ENCODE peak calls at places on chromosomes 2 and 18, in seven cellular contexts. One of them, this sample, is unnamed.

GRCh38 chr2:63257473-63257872 is 206.8 kb downstream of the OTX1 start:
- DNase-seq in SK-N-SH: no peak
- DNase-seq in HCT116: no peak
- DNase-seq in GM12878: peak; percentile 43
- DNase-seq in H1: no peak
- DNase-seq in HepG2: no peak
- DNase-seq in K562: no peak
- DNase-seq in this sample: no peak

GRCh38 chr2:172811027-172811426 is 75.4 kb downstream of the RAPGEF4 start:
- DNase-seq in SK-N-SH: peak; percentile 59
- DNase-seq in HCT116: no peak
- DNase-seq in GM12878: no peak
- DNase-seq in H1: no peak
- DNase-seq in HepG2: no peak
- DNase-seq in K562: no peak
- DNase-seq in this sample: no peak

GRCh38 chr2:121530210-121530562 is 494 bp upstream of the RNU4ATAC start:
- DNase-seq in SK-N-SH: peak; percentile 87
- DNase-seq in HCT116: peak; percentile 71
- DNase-seq in GM12878: peak; percentile 52
- DNase-seq in H1: peak; percentile 47
- DNase-seq in HepG2: peak; percentile 87
- DNase-seq in K562: no peak
- DNase-seq in this sample: peak; percentile 23

GRCh38 chr2:5482929-5483331 is 209.3 kb upstream of the SOX11 start:
- DNase-seq in SK-N-SH: no peak
- DNase-seq in HCT116: no peak
- DNase-seq in GM12878: no peak
- DNase-seq in H1: no peak
- DNase-seq in HepG2: no peak
- DNase-seq in K562: no peak
- DNase-seq in this sample: no peak

GRCh38 chr2:143229952-143230351 is 100.7 kb downstream of the ARHGAP15 start:
- DNase-seq in SK-N-SH: no peak
- DNase-seq in HCT116: no peak
- DNase-seq in GM12878: no peak
- DNase-seq in H1: peak; percentile 60
- DNase-seq in HepG2: no peak
- DNase-seq in K562: no peak
- DNase-seq in this sample: no peak

GRCh38 chr2:96233880-96234316 is 25.3 kb upstream of the STARD7 start:
- DNase-seq in SK-N-SH: no peak
- DNase-seq in HCT116: no peak
- DNase-seq in GM12878: peak; percentile 68
- DNase-seq in H1: no peak
- DNase-seq in HepG2: no peak
- DNase-seq in K562: peak; percentile 7
- DNase-seq in this sample: no peak

GRCh38 chr2:135066710-135067109 is 14.6 kb downstream of the RAB3GAP1 start:
- DNase-seq in SK-N-SH: no peak
- DNase-seq in HCT116: no peak
- DNase-seq in GM12878: no peak
- DNase-seq in H1: no peak
- DNase-seq in HepG2: no peak
- DNase-seq in K562: no peak
- DNase-seq in this sample: no peak

GRCh38 chr2:28095622-28096021 is 205.1 kb downstream of the BABAM2 start:
- DNase-seq in SK-N-SH: no peak
- DNase-seq in HCT116: no peak
- DNase-seq in GM12878: no peak
- DNase-seq in H1: no peak
- DNase-seq in HepG2: no peak
- DNase-seq in K562: no peak
- DNase-seq in this sample: no peak

GRCh38 chr2:86035883-86036789 is 69.5 kb downstream of the POLR1A start:
- DNase-seq in SK-N-SH: peak; percentile 63
- DNase-seq in HCT116: no peak
- DNase-seq in GM12878: peak; percentile 71
- DNase-seq in H1: no peak
- DNase-seq in HepG2: no peak
- DNase-seq in K562: no peak
- DNase-seq in this sample: no peak

GRCh38 chr2:173963323-173963816 is 1.8 kb downstream of the SP3 start:
- DNase-seq in SK-N-SH: no peak
- DNase-seq in HCT116: no peak
- DNase-seq in GM12878: no peak
- DNase-seq in H1: no peak
- DNase-seq in HepG2: peak; percentile 71
- DNase-seq in K562: no peak
- DNase-seq in this sample: no peak

GRCh38 chr2:119657486-119658145 is 21.4 kb upstream of the TMEM177 start:
- DNase-seq in SK-N-SH: no peak
- DNase-seq in HCT116: no peak
- DNase-seq in GM12878: no peak
- DNase-seq in H1: no peak
- DNase-seq in HepG2: no peak
- DNase-seq in K562: no peak
- DNase-seq in this sample: no peak

GRCh38 chr2:101995804-101996203 is 4.0 kb downstream of the IL1R2 start:
- DNase-seq in SK-N-SH: no peak
- DNase-seq in HCT116: no peak
- DNase-seq in GM12878: no peak
- DNase-seq in H1: no peak
- DNase-seq in HepG2: no peak
- DNase-seq in K562: no peak
- DNase-seq in this sample: no peak

GRCh38 chr2:206212673-206213513 is 53.2 kb downstream of the EEF1B2 start:
- DNase-seq in SK-N-SH: no peak
- DNase-seq in HCT116: no peak
- DNase-seq in GM12878: no peak
- DNase-seq in H1: no peak
- DNase-seq in HepG2: no peak
- DNase-seq in K562: no peak
- DNase-seq in this sample: peak; percentile 6

GRCh38 chr2:137093116-137093515 is 327.8 kb downstream of the THSD7B start:
- DNase-seq in SK-N-SH: no peak
- DNase-seq in HCT116: no peak
- DNase-seq in GM12878: no peak
- DNase-seq in H1: no peak
- DNase-seq in HepG2: no peak
- DNase-seq in K562: no peak
- DNase-seq in this sample: no peak

GRCh38 chr18:48529796-48530195 is 9.0 kb upstream of the CTIF start:
- DNase-seq in SK-N-SH: no peak
- DNase-seq in HCT116: no peak
- DNase-seq in GM12878: no peak
- DNase-seq in H1: no peak
- DNase-seq in HepG2: no peak
- DNase-seq in K562: no peak
- DNase-seq in this sample: no peak

GRCh38 chr2:85957256-85957655 is 68.5 kb upstream of the ST3GAL5 start:
- DNase-seq in SK-N-SH: no peak
- DNase-seq in HCT116: no peak
- DNase-seq in GM12878: no peak
- DNase-seq in H1: no peak
- DNase-seq in HepG2: no peak
- DNase-seq in K562: no peak
- DNase-seq in this sample: no peak

GRCh38 chr2:26850002-26850431 is 2.1 kb downstream of the DPYSL5 start:
- DNase-seq in SK-N-SH: no peak
- DNase-seq in HCT116: no peak
- DNase-seq in GM12878: no peak
- DNase-seq in H1: no peak
- DNase-seq in HepG2: no peak
- DNase-seq in K562: no peak
- DNase-seq in this sample: no peak

GRCh38 chr18:56391933-56392590 is 246.3 kb downstream of the TXNL1 start:
- DNase-seq in SK-N-SH: no peak
- DNase-seq in HCT116: no peak
- DNase-seq in GM12878: no peak
- DNase-seq in H1: no peak
- DNase-seq in HepG2: no peak
- DNase-seq in K562: no peak
- DNase-seq in this sample: no peak

GRCh38 chr2:166127217-166128155 is at the start of gene SCN1A:
- DNase-seq in SK-N-SH: peak; percentile 25
- DNase-seq in HCT116: peak; percentile 32
- DNase-seq in GM12878: no peak
- DNase-seq in H1: no peak
- DNase-seq in HepG2: peak; percentile 89
- DNase-seq in K562: peak; percentile 29
- DNase-seq in this sample: peak; percentile 37

GRCh38 chr2:207163815-207164747 is 1.7 kb downstream of the KLF7 start:
- DNase-seq in SK-N-SH: no peak
- DNase-seq in HCT116: no peak
- DNase-seq in GM12878: no peak
- DNase-seq in H1: no peak
- DNase-seq in HepG2: peak; percentile 37
- DNase-seq in K562: no peak
- DNase-seq in this sample: no peak

GRCh38 chr2:45120546-45120945 is 111.3 kb upstream of the SIX2 start:
- DNase-seq in SK-N-SH: no peak
- DNase-seq in HCT116: no peak
- DNase-seq in GM12878: no peak
- DNase-seq in H1: no peak
- DNase-seq in HepG2: no peak
- DNase-seq in K562: no peak
- DNase-seq in this sample: no peak

GRCh38 chr2:45121236-45121927 is 112.1 kb upstream of the SIX2 start:
- DNase-seq in SK-N-SH: no peak
- DNase-seq in HCT116: no peak
- DNase-seq in GM12878: no peak
- DNase-seq in H1: no peak
- DNase-seq in HepG2: no peak
- DNase-seq in K562: no peak
- DNase-seq in this sample: no peak

GRCh38 chr2:45119038-45119437 is 109.8 kb upstream of the SIX2 start:
- DNase-seq in SK-N-SH: no peak
- DNase-seq in HCT116: no peak
- DNase-seq in GM12878: no peak
- DNase-seq in H1: no peak
- DNase-seq in HepG2: peak; percentile 67
- DNase-seq in K562: no peak
- DNase-seq in this sample: no peak

GRCh38 chr2:45117383-45117782 is 108.1 kb upstream of the SIX2 start:
- DNase-seq in SK-N-SH: peak; percentile 55
- DNase-seq in HCT116: no peak
- DNase-seq in GM12878: no peak
- DNase-seq in H1: no peak
- DNase-seq in HepG2: no peak
- DNase-seq in K562: no peak
- DNase-seq in this sample: no peak

GRCh38 chr2:45119855-45120254 is 110.6 kb upstream of the SIX2 start:
- DNase-seq in SK-N-SH: no peak
- DNase-seq in HCT116: no peak
- DNase-seq in GM12878: no peak
- DNase-seq in H1: no peak
- DNase-seq in HepG2: no peak
- DNase-seq in K562: no peak
- DNase-seq in this sample: no peak
- TF ChIP-seq JUND in SK-N-SH: peak; percentile 87
- TF ChIP-seq JUND in HCT116: no peak
- TF ChIP-seq JUND in GM12878: no peak
- TF ChIP-seq JUND in H1: no peak
- TF ChIP-seq JUND in HepG2: no peak
- TF ChIP-seq JUND in K562: no peak
- TF ChIP-seq JUND in this sample: no peak

GRCh38 chr2:216350214-216350789 is 22.0 kb downstream of the MARCHF4 start:
- DNase-seq in SK-N-SH: no peak
- DNase-seq in HCT116: no peak
- DNase-seq in GM12878: no peak
- DNase-seq in H1: no peak
- DNase-seq in HepG2: no peak
- DNase-seq in K562: no peak
- DNase-seq in this sample: no peak
- TF ChIP-seq JUND in SK-N-SH: no peak
- TF ChIP-seq JUND in HCT116: no peak
- TF ChIP-seq JUND in GM12878: no peak
- TF ChIP-seq JUND in H1: no peak
- TF ChIP-seq JUND in HepG2: no peak
- TF ChIP-seq JUND in K562: no peak
- TF ChIP-seq JUND in this sample: no peak

DNA sequence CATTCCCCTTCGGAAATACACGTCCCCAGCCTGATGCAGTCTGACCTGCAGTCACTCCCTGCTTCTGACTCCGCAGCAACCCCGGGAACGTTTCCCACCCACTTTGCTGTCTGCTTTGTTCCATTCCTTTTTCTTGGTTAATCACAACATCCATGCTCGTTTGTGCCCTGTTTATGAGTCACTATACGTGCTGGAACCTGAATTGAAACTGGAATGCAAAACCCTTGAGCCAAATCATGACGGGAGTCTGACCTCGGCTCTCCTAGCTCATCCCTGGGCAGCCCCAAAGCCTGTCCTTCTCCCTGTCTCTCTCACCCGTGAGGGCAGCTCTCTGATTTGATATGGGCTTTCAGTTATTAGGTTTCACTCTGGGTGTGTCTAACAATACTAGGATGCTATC is 57.1 kb upstream of the RNF152 start:
- DNase-seq in SK-N-SH: no peak
- DNase-seq in HCT116: no peak
- DNase-seq in GM12878: no peak
- DNase-seq in H1: no peak
- DNase-seq in HepG2: no peak
- DNase-seq in K562: no peak
- DNase-seq in this sample: no peak
- TF ChIP-seq JUND in SK-N-SH: no peak
- TF ChIP-seq JUND in HCT116: no peak
- TF ChIP-seq JUND in GM12878: no peak
- TF ChIP-seq JUND in H1: no peak
- TF ChIP-seq JUND in HepG2: no peak
- TF ChIP-seq JUND in K562: no peak
- TF ChIP-seq JUND in this sample: no peak

DNA sequence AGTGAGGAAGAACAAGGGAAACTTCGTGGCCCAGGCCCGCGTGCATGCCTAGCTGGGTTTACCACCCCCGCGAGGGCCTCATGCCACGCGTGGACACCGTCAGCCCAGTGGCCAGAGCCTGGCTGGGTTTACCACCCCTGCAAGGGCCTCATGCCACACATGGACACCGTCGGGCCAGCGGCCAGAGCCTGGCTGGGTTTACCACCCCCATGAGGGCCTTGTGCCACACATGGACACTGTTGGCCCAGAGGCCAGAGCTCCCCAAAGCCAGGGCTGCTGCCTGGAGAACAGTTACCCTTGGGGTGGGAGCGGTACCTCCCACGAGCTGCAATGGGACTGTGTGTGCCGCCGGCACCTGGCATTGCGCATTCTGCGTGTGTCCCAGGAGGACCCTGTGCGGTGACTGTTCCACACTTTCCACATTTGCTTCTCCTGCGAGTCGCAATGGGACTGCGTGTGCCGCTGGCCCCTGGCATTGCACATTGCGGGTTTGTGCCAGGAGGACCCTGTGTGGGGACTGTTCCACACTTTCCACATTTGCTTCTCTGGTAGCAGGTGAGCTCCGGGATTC is 105.6 kb upstream of the CTDP1 start:
- DNase-seq in SK-N-SH: no peak
- DNase-seq in HCT116: no peak
- DNase-seq in GM12878: no peak
- DNase-seq in H1: no peak
- DNase-seq in HepG2: no peak
- DNase-seq in K562: no peak
- DNase-seq in this sample: no peak
- TF ChIP-seq JUND in SK-N-SH: no peak
- TF ChIP-seq JUND in HCT116: no peak
- TF ChIP-seq JUND in GM12878: no peak
- TF ChIP-seq JUND in H1: no peak
- TF ChIP-seq JUND in HepG2: no peak
- TF ChIP-seq JUND in K562: no peak
- TF ChIP-seq JUND in this sample: no peak